ENCODE peak calls at places on chromosomes 11 and 22, in six cellular contexts. M, Z, U, N, L and A are unnamed samples.

GRCh38 chr11:290621-291231 is 1.8 kb downstream of the PGGHG start:
- DNase-seq in M (no peak), Z (no peak), N (peak; percentile 63), L (no peak), U (no peak), A (no peak)

GRCh38 chr22:38213319-38214247 is 11.8 kb downstream of the MAFF start:
- DNase-seq in M (no peak), L (no peak), Z (no peak), N (no peak), U (no peak), A (no peak)

GRCh38 chr11:8672346-8672745 is 10.1 kb downstream of the TRIM66 start:
- DNase-seq in M (no peak), L (no peak), Z (no peak), N (no peak), U (no peak), A (no peak)

GRCh38 chr11:103202048-103202651 is 92.9 kb downstream of the DYNC2H1 start:
- DNase-seq in L (no peak), U (peak; percentile 51), N (no peak), Z (no peak), M (peak; percentile 68), A (peak; percentile 50)

GRCh38 chr11:86116386-86116726 is 47.5 kb upstream of the PICALM start:
- DNase-seq in L (no peak), Z (no peak), N (peak; percentile 72), U (peak; percentile 87), M (peak; percentile 93), A (peak; percentile 88)

GRCh38 chr11:30316237-30316636 is 6.7 kb upstream of the ARL14EP start:
- DNase-seq in Z (no peak), M (no peak), N (no peak), L (no peak), U (no peak), A (no peak)

GRCh38 chr22:19630614-19631013 is 83.7 kb upstream of the SEPTIN5 start:
- DNase-seq in M (no peak), U (no peak), L (no peak), Z (no peak), N (no peak), A (no peak)

GRCh38 chr22:25563757-25564319 is 637 bp upstream of the GRK3 start:
- DNase-seq in Z (peak; percentile 13), M (no peak), N (peak; percentile 62), L (no peak), U (no peak), A (no peak)

GRCh38 chr11:64085915-64086262 is 50.2 kb downstream of the FLRT1 start:
- DNase-seq in Z (no peak), M (no peak), U (no peak), N (no peak), L (no peak), A (no peak)

GRCh38 chr11:3989891-3990290 is 104.7 kb upstream of the RRM1 start:
- DNase-seq in Z (no peak), M (no peak), L (no peak), U (no peak), N (no peak), A (no peak)

GRCh38 chr11:109960831-109961230 is 132.4 kb upstream of the ZC3H12C start:
- DNase-seq in N (no peak), L (no peak), U (peak; percentile 45), Z (peak; percentile 23), M (peak; percentile 97), A (no peak)

GRCh38 chr11:64858467-64859401 is 14.3 kb upstream of the CDC42BPG start:
- DNase-seq in N (peak; percentile 87), L (no peak), M (no peak), U (no peak), Z (no peak), A (no peak)

GRCh38 chr22:48807155-48807554 is 1020.5 kb downstream of the BRD1 start:
- DNase-seq in M (no peak), N (no peak), Z (no peak), L (no peak), U (no peak), A (no peak)

GRCh38 chr11:8698917-8699441 is 16.4 kb downstream of the RPL27A start:
- DNase-seq in Z (no peak), L (no peak), U (no peak), N (no peak), M (no peak), A (no peak)

GRCh38 chr11:9740202-9740881 is 76.5 kb downstream of the SWAP70 start:
- DNase-seq in Z (peak; percentile 44), M (no peak), U (no peak), N (no peak), L (no peak), A (no peak)

GRCh38 chr11:74255741-74256369 is 55.6 kb downstream of the P4HA3 start:
- DNase-seq in M (peak; percentile 78), N (peak; percentile 80), U (peak; percentile 56), L (peak; percentile 54), Z (peak; percentile 56), A (peak; percentile 48)

GRCh38 chr11:72070486-72070885 is 9.9 kb downstream of the NUMA1 start:
- DNase-seq in Z (no peak), L (no peak), U (no peak), N (no peak), M (no peak), A (peak; percentile 43)

GRCh38 chr11:102640946-102641345 is 15.8 kb upstream of the MMP20 start:
- DNase-seq in Z (no peak), L (no peak), U (no peak), N (no peak), M (no peak), A (no peak)

GRCh38 chr11:7020183-7020917 is at the start of the genes NLRP14 and ZNF214:
- DNase-seq in U (peak; percentile 96), Z (peak; percentile 95), M (peak; percentile 92), L (peak; percentile 93), N (no peak), A (peak; percentile 92)